ENCODE peak calls at places on chromosomes 16 and 17, in seven cellular contexts. N is IMR-90, U is psoas muscle, O is activated T-helper 1 cell treated with Interleukin-2 at 50 U/mL for 16 hours, V is NCI-H1092, E is hypothalamus, Y is NCI-H345. J is an unnamed sample.

GRCh38 chr16:64910351-64910750 is 211.5 kb downstream of the CDH11 start:
- DNase-seq in U (peak; percentile 49), O (no peak), V (peak; percentile 5), Y (no peak), E (no peak), N (peak; percentile 96), J (peak; percentile 24)

GRCh38 chr17:70855401-70856054 is 686.2 kb downstream of the KCNJ2 start:
- DNase-seq in E (no peak), O (no peak), N (peak; percentile 90), V (peak; percentile 71), U (no peak), Y (peak; percentile 83), J (no peak)

GRCh38 chr17:79160980-79161621 is 86.5 kb downstream of the ENGASE start:
- DNase-seq in E (no peak), Y (no peak), U (no peak), N (no peak), O (no peak), V (no peak), J (no peak)

GRCh38 chr16:85463228-85463611 is 149.9 kb upstream of the GSE1 start:
- DNase-seq in Y (no peak), E (no peak), U (no peak), N (no peak), V (no peak), O (no peak), J (no peak)

GRCh38 chr17:29390856-29391631 is 881 bp downstream of the TAOK1 start:
- DNase-seq in O (no peak), N (peak; percentile 42), E (peak; percentile 25), V (no peak), Y (peak; percentile 21), U (no peak), J (no peak)

GRCh38 chr16:24580665-24581064 is 41.3 kb downstream of the RBBP6 start:
- DNase-seq in U (no peak), E (no peak), N (peak; percentile 62), O (no peak), Y (no peak), V (no peak), J (peak; percentile 50)

GRCh38 chr16:89892055-89892630 is 18.8 kb downstream of the TCF25 start:
- DNase-seq in O (no peak), Y (no peak), E (no peak), U (no peak), N (no peak), V (no peak), J (no peak)

GRCh38 chr17:65684631-65685030 is 123.2 kb upstream of the AXIN2 start:
- DNase-seq in U (no peak), Y (no peak), N (peak; percentile 45), O (no peak), V (no peak), E (no peak), J (no peak)

GRCh38 chr17:78107457-78107856 is 21.1 kb downstream of the TMC6 start:
- DNase-seq in E (no peak), Y (no peak), O (no peak), V (no peak), N (peak; percentile 47), U (no peak), J (no peak)

GRCh38 chr16:80015566-80015965 is 415.0 kb upstream of the MAF start:
- DNase-seq in V (no peak), E (no peak), O (no peak), Y (no peak), N (peak; percentile 2), U (no peak), J (no peak)

GRCh38 chr17:27155866-27156265 is 138.0 kb upstream of the WSB1 start:
- DNase-seq in U (no peak), N (no peak), E (no peak), V (no peak), Y (no peak), O (no peak), J (no peak)

GRCh38 chr17:42107597-42108576 is 4.6 kb downstream of the DHX58 start:
- DNase-seq in Y (peak; percentile 76), E (no peak), N (peak; percentile 32), U (peak; percentile 78), O (peak; percentile 92), V (peak; percentile 82), J (no peak)

GRCh38 chr17:79044462-79044861 is 20.5 kb downstream of the C1QTNF1 start:
- DNase-seq in Y (no peak), U (no peak), E (no peak), V (no peak), N (no peak), O (no peak), J (no peak)